ENCODE peak calls at places on chromosomes 5 and 9, in nine cellular contexts. One of them, this sample, is unnamed.

GRCh38 chr9:37747271-37747753 is 6.3 kb upstream of the TRMT10B start:
- DNase-seq in stimulated activated CD4-positive, alpha-beta T cell treated with anti-CD3 and anti-CD28 coated beads, TNF-alpha, amount 100 ng/mL, for 4 hours: peak; percentile 29
- DNase-seq in Caki2: peak; percentile 17
- DNase-seq in NCI-H1092 treated with DMSO at 0.1 percent for 48 hours: peak; percentile 57
- DNase-seq in Calu3: peak; percentile 34
- DNase-seq in adrenal gland: peak; percentile 81
- DNase-seq in activated CD4-positive, alpha-beta T cell treated with anti-CD3 and anti-CD28 coated beads, Interleukin-2, amount 10 ng/mL, durations not matched to agents 7 days and 5 days: peak; percentile 70
- DNase-seq in HFFc6: peak; percentile 72
- DNase-seq in T follicular helper cell: peak; percentile 26
- DNase-seq in this sample: peak; percentile 69

GRCh38 chr9:129408535-129409215 is 212.2 kb downstream of the C9orf50 start:
- DNase-seq in stimulated activated CD4-positive, alpha-beta T cell treated with anti-CD3 and anti-CD28 coated beads, TNF-alpha, amount 100 ng/mL, for 4 hours: no peak
- DNase-seq in Caki2: no peak
- DNase-seq in NCI-H1092 treated with DMSO at 0.1 percent for 48 hours: no peak
- DNase-seq in Calu3: peak; percentile 16
- DNase-seq in adrenal gland: no peak
- DNase-seq in activated CD4-positive, alpha-beta T cell treated with anti-CD3 and anti-CD28 coated beads, Interleukin-2, amount 10 ng/mL, durations not matched to agents 7 days and 5 days: no peak
- DNase-seq in HFFc6: no peak
- DNase-seq in T follicular helper cell: no peak
- DNase-seq in this sample: no peak

GRCh38 chr5:89147026-89147425 is 264.0 kb upstream of the MEF2C start:
- DNase-seq in stimulated activated CD4-positive, alpha-beta T cell treated with anti-CD3 and anti-CD28 coated beads, TNF-alpha, amount 100 ng/mL, for 4 hours: no peak
- DNase-seq in Caki2: no peak
- DNase-seq in NCI-H1092 treated with DMSO at 0.1 percent for 48 hours: no peak
- DNase-seq in Calu3: no peak
- DNase-seq in adrenal gland: no peak
- DNase-seq in activated CD4-positive, alpha-beta T cell treated with anti-CD3 and anti-CD28 coated beads, Interleukin-2, amount 10 ng/mL, durations not matched to agents 7 days and 5 days: no peak
- DNase-seq in HFFc6: no peak
- DNase-seq in T follicular helper cell: no peak
- DNase-seq in this sample: no peak

GRCh38 chr9:99833735-99834134 is 12.1 kb downstream of the NR4A3 start:
- DNase-seq in stimulated activated CD4-positive, alpha-beta T cell treated with anti-CD3 and anti-CD28 coated beads, TNF-alpha, amount 100 ng/mL, for 4 hours: no peak
- DNase-seq in Caki2: no peak
- DNase-seq in NCI-H1092 treated with DMSO at 0.1 percent for 48 hours: no peak
- DNase-seq in Calu3: no peak
- DNase-seq in adrenal gland: no peak
- DNase-seq in activated CD4-positive, alpha-beta T cell treated with anti-CD3 and anti-CD28 coated beads, Interleukin-2, amount 10 ng/mL, durations not matched to agents 7 days and 5 days: no peak
- DNase-seq in HFFc6: no peak
- DNase-seq in T follicular helper cell: no peak
- DNase-seq in this sample: no peak

GRCh38 chr9:92771309-92771708 is 6.7 kb upstream of the BICD2 start:
- DNase-seq in stimulated activated CD4-positive, alpha-beta T cell treated with anti-CD3 and anti-CD28 coated beads, TNF-alpha, amount 100 ng/mL, for 4 hours: no peak
- DNase-seq in Caki2: no peak
- DNase-seq in NCI-H1092 treated with DMSO at 0.1 percent for 48 hours: no peak
- DNase-seq in Calu3: no peak
- DNase-seq in adrenal gland: no peak
- DNase-seq in activated CD4-positive, alpha-beta T cell treated with anti-CD3 and anti-CD28 coated beads, Interleukin-2, amount 10 ng/mL, durations not matched to agents 7 days and 5 days: no peak
- DNase-seq in HFFc6: no peak
- DNase-seq in T follicular helper cell: no peak
- DNase-seq in this sample: no peak

GRCh38 chr9:93473411-93473810 is 20.0 kb upstream of the FAM120AOS start:
- DNase-seq in stimulated activated CD4-positive, alpha-beta T cell treated with anti-CD3 and anti-CD28 coated beads, TNF-alpha, amount 100 ng/mL, for 4 hours: no peak
- DNase-seq in Caki2: no peak
- DNase-seq in NCI-H1092 treated with DMSO at 0.1 percent for 48 hours: no peak
- DNase-seq in Calu3: no peak
- DNase-seq in adrenal gland: no peak
- DNase-seq in activated CD4-positive, alpha-beta T cell treated with anti-CD3 and anti-CD28 coated beads, Interleukin-2, amount 10 ng/mL, durations not matched to agents 7 days and 5 days: no peak
- DNase-seq in HFFc6: peak; percentile 46
- DNase-seq in T follicular helper cell: no peak
- DNase-seq in this sample: no peak

GRCh38 chr9:37730256-37730655 is 23.3 kb upstream of the TRMT10B start:
- DNase-seq in stimulated activated CD4-positive, alpha-beta T cell treated with anti-CD3 and anti-CD28 coated beads, TNF-alpha, amount 100 ng/mL, for 4 hours: no peak
- DNase-seq in Caki2: no peak
- DNase-seq in NCI-H1092 treated with DMSO at 0.1 percent for 48 hours: no peak
- DNase-seq in Calu3: no peak
- DNase-seq in adrenal gland: no peak
- DNase-seq in activated CD4-positive, alpha-beta T cell treated with anti-CD3 and anti-CD28 coated beads, Interleukin-2, amount 10 ng/mL, durations not matched to agents 7 days and 5 days: no peak
- DNase-seq in HFFc6: peak; percentile 49
- DNase-seq in T follicular helper cell: no peak
- DNase-seq in this sample: no peak

GRCh38 chr9:112753725-112754124 is 3.2 kb downstream of the SNX30 start:
- DNase-seq in stimulated activated CD4-positive, alpha-beta T cell treated with anti-CD3 and anti-CD28 coated beads, TNF-alpha, amount 100 ng/mL, for 4 hours: no peak
- DNase-seq in Caki2: peak; percentile 6
- DNase-seq in NCI-H1092 treated with DMSO at 0.1 percent for 48 hours: no peak
- DNase-seq in Calu3: peak; percentile 32
- DNase-seq in adrenal gland: no peak
- DNase-seq in activated CD4-positive, alpha-beta T cell treated with anti-CD3 and anti-CD28 coated beads, Interleukin-2, amount 10 ng/mL, durations not matched to agents 7 days and 5 days: no peak
- DNase-seq in HFFc6: peak; percentile 91
- DNase-seq in T follicular helper cell: no peak
- DNase-seq in this sample: no peak

GRCh38 chr5:57825026-57825683 is 342.5 kb upstream of the ACTBL2 start:
- DNase-seq in stimulated activated CD4-positive, alpha-beta T cell treated with anti-CD3 and anti-CD28 coated beads, TNF-alpha, amount 100 ng/mL, for 4 hours: no peak
- DNase-seq in Caki2: peak; percentile 96
- DNase-seq in NCI-H1092 treated with DMSO at 0.1 percent for 48 hours: no peak
- DNase-seq in Calu3: peak; percentile 47
- DNase-seq in adrenal gland: no peak
- DNase-seq in activated CD4-positive, alpha-beta T cell treated with anti-CD3 and anti-CD28 coated beads, Interleukin-2, amount 10 ng/mL, durations not matched to agents 7 days and 5 days: no peak
- DNase-seq in HFFc6: peak; percentile 90
- DNase-seq in T follicular helper cell: no peak
- DNase-seq in this sample: no peak

GRCh38 chr5:54083851-54084250 is 226.5 kb downstream of the ARL15 start:
- DNase-seq in stimulated activated CD4-positive, alpha-beta T cell treated with anti-CD3 and anti-CD28 coated beads, TNF-alpha, amount 100 ng/mL, for 4 hours: no peak
- DNase-seq in Caki2: no peak
- DNase-seq in NCI-H1092 treated with DMSO at 0.1 percent for 48 hours: no peak
- DNase-seq in Calu3: no peak
- DNase-seq in adrenal gland: no peak
- DNase-seq in activated CD4-positive, alpha-beta T cell treated with anti-CD3 and anti-CD28 coated beads, Interleukin-2, amount 10 ng/mL, durations not matched to agents 7 days and 5 days: no peak
- DNase-seq in HFFc6: peak; percentile 15
- DNase-seq in T follicular helper cell: no peak
- DNase-seq in this sample: no peak

GRCh38 chr9:35552837-35553236 is 52.2 kb upstream of the TESK1 start:
- DNase-seq in stimulated activated CD4-positive, alpha-beta T cell treated with anti-CD3 and anti-CD28 coated beads, TNF-alpha, amount 100 ng/mL, for 4 hours: no peak
- DNase-seq in Caki2: no peak
- DNase-seq in NCI-H1092 treated with DMSO at 0.1 percent for 48 hours: no peak
- DNase-seq in Calu3: no peak
- DNase-seq in adrenal gland: no peak
- DNase-seq in activated CD4-positive, alpha-beta T cell treated with anti-CD3 and anti-CD28 coated beads, Interleukin-2, amount 10 ng/mL, durations not matched to agents 7 days and 5 days: no peak
- DNase-seq in HFFc6: no peak
- DNase-seq in T follicular helper cell: no peak
- DNase-seq in this sample: no peak

GRCh38 chr5:134034326-134034725 is 29.6 kb upstream of the VDAC1 start:
- DNase-seq in stimulated activated CD4-positive, alpha-beta T cell treated with anti-CD3 and anti-CD28 coated beads, TNF-alpha, amount 100 ng/mL, for 4 hours: no peak
- DNase-seq in Caki2: no peak
- DNase-seq in NCI-H1092 treated with DMSO at 0.1 percent for 48 hours: no peak
- DNase-seq in Calu3: no peak
- DNase-seq in adrenal gland: no peak
- DNase-seq in activated CD4-positive, alpha-beta T cell treated with anti-CD3 and anti-CD28 coated beads, Interleukin-2, amount 10 ng/mL, durations not matched to agents 7 days and 5 days: no peak
- DNase-seq in HFFc6: no peak
- DNase-seq in T follicular helper cell: no peak
- DNase-seq in this sample: no peak

GRCh38 chr5:112492291-112492690 is 73.2 kb upstream of the EPB41L4A start:
- DNase-seq in stimulated activated CD4-positive, alpha-beta T cell treated with anti-CD3 and anti-CD28 coated beads, TNF-alpha, amount 100 ng/mL, for 4 hours: no peak
- DNase-seq in Caki2: peak; percentile 19
- DNase-seq in NCI-H1092 treated with DMSO at 0.1 percent for 48 hours: peak; percentile 16
- DNase-seq in Calu3: peak; percentile 77
- DNase-seq in adrenal gland: peak; percentile 44
- DNase-seq in activated CD4-positive, alpha-beta T cell treated with anti-CD3 and anti-CD28 coated beads, Interleukin-2, amount 10 ng/mL, durations not matched to agents 7 days and 5 days: peak; percentile 34
- DNase-seq in HFFc6: peak; percentile 75
- DNase-seq in T follicular helper cell: no peak
- DNase-seq in this sample: peak; percentile 66

GRCh38 chr9:118640836-118641557 is 728.2 kb downstream of the BRINP1 start:
- DNase-seq in stimulated activated CD4-positive, alpha-beta T cell treated with anti-CD3 and anti-CD28 coated beads, TNF-alpha, amount 100 ng/mL, for 4 hours: no peak
- DNase-seq in Caki2: no peak
- DNase-seq in NCI-H1092 treated with DMSO at 0.1 percent for 48 hours: no peak
- DNase-seq in Calu3: no peak
- DNase-seq in adrenal gland: no peak
- DNase-seq in activated CD4-positive, alpha-beta T cell treated with anti-CD3 and anti-CD28 coated beads, Interleukin-2, amount 10 ng/mL, durations not matched to agents 7 days and 5 days: no peak
- DNase-seq in HFFc6: peak; percentile 19
- DNase-seq in T follicular helper cell: no peak
- DNase-seq in this sample: no peak

GRCh38 chr5:148393390-148393741 is 9.6 kb downstream of the FBXO38 start:
- DNase-seq in stimulated activated CD4-positive, alpha-beta T cell treated with anti-CD3 and anti-CD28 coated beads, TNF-alpha, amount 100 ng/mL, for 4 hours: no peak
- DNase-seq in Caki2: no peak
- DNase-seq in NCI-H1092 treated with DMSO at 0.1 percent for 48 hours: peak; percentile 77
- DNase-seq in Calu3: no peak
- DNase-seq in adrenal gland: no peak
- DNase-seq in activated CD4-positive, alpha-beta T cell treated with anti-CD3 and anti-CD28 coated beads, Interleukin-2, amount 10 ng/mL, durations not matched to agents 7 days and 5 days: no peak
- DNase-seq in HFFc6: no peak
- DNase-seq in T follicular helper cell: no peak
- DNase-seq in this sample: no peak

GRCh38 chr5:123122273-123122672 is 33.2 kb downstream of the PRDM6 start:
- DNase-seq in stimulated activated CD4-positive, alpha-beta T cell treated with anti-CD3 and anti-CD28 coated beads, TNF-alpha, amount 100 ng/mL, for 4 hours: no peak
- DNase-seq in Caki2: no peak
- DNase-seq in NCI-H1092 treated with DMSO at 0.1 percent for 48 hours: no peak
- DNase-seq in Calu3: no peak
- DNase-seq in adrenal gland: no peak
- DNase-seq in activated CD4-positive, alpha-beta T cell treated with anti-CD3 and anti-CD28 coated beads, Interleukin-2, amount 10 ng/mL, durations not matched to agents 7 days and 5 days: no peak
- DNase-seq in HFFc6: no peak
- DNase-seq in T follicular helper cell: no peak
- DNase-seq in this sample: no peak

GRCh38 chr5:52725065-52725746 is 62.5 kb upstream of the ITGA1 start:
- DNase-seq in stimulated activated CD4-positive, alpha-beta T cell treated with anti-CD3 and anti-CD28 coated beads, TNF-alpha, amount 100 ng/mL, for 4 hours: peak; percentile 6
- DNase-seq in Caki2: no peak
- DNase-seq in NCI-H1092 treated with DMSO at 0.1 percent for 48 hours: no peak
- DNase-seq in Calu3: peak; percentile 54
- DNase-seq in adrenal gland: peak; percentile 75
- DNase-seq in activated CD4-positive, alpha-beta T cell treated with anti-CD3 and anti-CD28 coated beads, Interleukin-2, amount 10 ng/mL, durations not matched to agents 7 days and 5 days: peak; percentile 86
- DNase-seq in HFFc6: no peak
- DNase-seq in T follicular helper cell: peak; percentile 67
- DNase-seq in this sample: no peak

GRCh38 chr5:151164687-151165392 is 7.3 kb upstream of the ANXA6 start:
- DNase-seq in stimulated activated CD4-positive, alpha-beta T cell treated with anti-CD3 and anti-CD28 coated beads, TNF-alpha, amount 100 ng/mL, for 4 hours: peak; percentile 69
- DNase-seq in Caki2: peak; percentile 64
- DNase-seq in NCI-H1092 treated with DMSO at 0.1 percent for 48 hours: peak; percentile 36
- DNase-seq in Calu3: peak; percentile 85
- DNase-seq in adrenal gland: peak; percentile 79
- DNase-seq in activated CD4-positive, alpha-beta T cell treated with anti-CD3 and anti-CD28 coated beads, Interleukin-2, amount 10 ng/mL, durations not matched to agents 7 days and 5 days: peak; percentile 87
- DNase-seq in HFFc6: peak; percentile 68
- DNase-seq in T follicular helper cell: peak; percentile 73
- DNase-seq in this sample: peak; percentile 42

This sample was measured in NCI-H1694 treated with DMSO at 0.1 percent for 48 hours.